ENCODE peak calls at places on chromosomes 13 and 19, in seven cellular contexts. One of them, this sample, is unnamed.

GRCh38 chr13:31901985-31902384 is 129.6 kb upstream of the FRY start:
- DNase-seq in PC-3: no peak
- DNase-seq in IMR-90: no peak
- DNase-seq in PC-9: no peak
- DNase-seq in NCI-H1417 treated with DMSO at 0.1 percent for 48 hours: no peak
- DNase-seq in NCI-H524 treated with DMSO at 0.1 percent for 48 hours: no peak
- DNase-seq in fibroblast of mammary gland: no peak
- DNase-seq in this sample: no peak

GRCh38 chr19:35868172-35868822 is at the start of gene APLP1:
- DNase-seq in PC-9: peak; percentile 69
- DNase-seq in NCI-H524 treated with DMSO at 0.1 percent for 48 hours: no peak
- DNase-seq in fibroblast of mammary gland: no peak
- DNase-seq in IMR-90: no peak
- DNase-seq in NCI-H1417 treated with DMSO at 0.1 percent for 48 hours: no peak
- DNase-seq in PC-3: peak; percentile 54
- DNase-seq in this sample: no peak

GRCh38 chr19:6610934-6611370 is 20.0 kb upstream of the CD70 start:
- DNase-seq in NCI-H524 treated with DMSO at 0.1 percent for 48 hours: no peak
- DNase-seq in IMR-90: peak; percentile 49
- DNase-seq in PC-9: no peak
- DNase-seq in PC-3: peak; percentile 98
- DNase-seq in NCI-H1417 treated with DMSO at 0.1 percent for 48 hours: no peak
- DNase-seq in fibroblast of mammary gland: peak; percentile 98
- DNase-seq in this sample: peak; percentile 22

GRCh38 chr13:110874508-110874960 is 40.3 kb downstream of the ANKRD10 start:
- DNase-seq in PC-3: peak; percentile 70
- DNase-seq in NCI-H1417 treated with DMSO at 0.1 percent for 48 hours: no peak
- DNase-seq in PC-9: peak; percentile 79
- DNase-seq in IMR-90: peak; percentile 46
- DNase-seq in NCI-H524 treated with DMSO at 0.1 percent for 48 hours: no peak
- DNase-seq in fibroblast of mammary gland: peak; percentile 58
- DNase-seq in this sample: no peak

GRCh38 chr19:2084993-2085720 is 11.0 kb downstream of the MOB3A start:
- DNase-seq in IMR-90: no peak
- DNase-seq in NCI-H524 treated with DMSO at 0.1 percent for 48 hours: no peak
- DNase-seq in fibroblast of mammary gland: peak; percentile 50
- DNase-seq in PC-3: peak; percentile 59
- DNase-seq in PC-9: no peak
- DNase-seq in NCI-H1417 treated with DMSO at 0.1 percent for 48 hours: no peak
- DNase-seq in this sample: no peak

GRCh38 chr13:27359203-27359821 is 65.1 kb upstream of the GTF3A start:
- DNase-seq in NCI-H524 treated with DMSO at 0.1 percent for 48 hours: peak; percentile 36
- DNase-seq in NCI-H1417 treated with DMSO at 0.1 percent for 48 hours: no peak
- DNase-seq in PC-9: peak; percentile 61
- DNase-seq in fibroblast of mammary gland: peak; percentile 62
- DNase-seq in IMR-90: peak; percentile 73
- DNase-seq in PC-3: peak; percentile 75
- DNase-seq in this sample: no peak

GRCh38 chr13:73138276-73138950 is 79.6 kb downstream of the KLF5 start:
- DNase-seq in PC-3: peak; percentile 83
- DNase-seq in NCI-H1417 treated with DMSO at 0.1 percent for 48 hours: no peak
- DNase-seq in fibroblast of mammary gland: peak; percentile 23
- DNase-seq in IMR-90: peak; percentile 76
- DNase-seq in NCI-H524 treated with DMSO at 0.1 percent for 48 hours: no peak
- DNase-seq in PC-9: peak; percentile 63
- DNase-seq in this sample: no peak

GRCh38 chr19:55352746-55353145 is 1.8 kb downstream of the COX6B2 start:
- DNase-seq in PC-9: no peak
- DNase-seq in fibroblast of mammary gland: no peak
- DNase-seq in NCI-H524 treated with DMSO at 0.1 percent for 48 hours: no peak
- DNase-seq in PC-3: no peak
- DNase-seq in NCI-H1417 treated with DMSO at 0.1 percent for 48 hours: no peak
- DNase-seq in IMR-90: no peak
- DNase-seq in this sample: no peak

GRCh38 chr13:95704510-95704909 is 27.6 kb downstream of the DNAJC3 start:
- DNase-seq in NCI-H1417 treated with DMSO at 0.1 percent for 48 hours: no peak
- DNase-seq in PC-3: peak; percentile 29
- DNase-seq in PC-9: no peak
- DNase-seq in fibroblast of mammary gland: peak; percentile 23
- DNase-seq in IMR-90: no peak
- DNase-seq in NCI-H524 treated with DMSO at 0.1 percent for 48 hours: no peak
- DNase-seq in this sample: no peak

GRCh38 chr19:726993-727956 is 18.5 kb downstream of the PALM start:
- DNase-seq in NCI-H1417 treated with DMSO at 0.1 percent for 48 hours: no peak
- DNase-seq in NCI-H524 treated with DMSO at 0.1 percent for 48 hours: no peak
- DNase-seq in PC-3: no peak
- DNase-seq in PC-9: no peak
- DNase-seq in IMR-90: no peak
- DNase-seq in fibroblast of mammary gland: no peak
- DNase-seq in this sample: no peak

GRCh38 chr19:1065606-1066109 is 1.3 kb upstream of the ARHGAP45 start:
- DNase-seq in fibroblast of mammary gland: no peak
- DNase-seq in IMR-90: no peak
- DNase-seq in NCI-H1417 treated with DMSO at 0.1 percent for 48 hours: no peak
- DNase-seq in NCI-H524 treated with DMSO at 0.1 percent for 48 hours: no peak
- DNase-seq in PC-9: peak; percentile 71
- DNase-seq in PC-3: peak; percentile 72
- DNase-seq in this sample: no peak

GRCh38 chr19:3304871-3305423 is 61.4 kb upstream of the NFIC start:
- DNase-seq in NCI-H1417 treated with DMSO at 0.1 percent for 48 hours: no peak
- DNase-seq in PC-3: peak; percentile 77
- DNase-seq in IMR-90: peak; percentile 41
- DNase-seq in NCI-H524 treated with DMSO at 0.1 percent for 48 hours: no peak
- DNase-seq in fibroblast of mammary gland: peak; percentile 72
- DNase-seq in PC-9: peak; percentile 64
- DNase-seq in this sample: no peak

GRCh38 chr13:57629391-57629804 is 2.1 kb upstream of the PCDH17 start:
- DNase-seq in PC-9: no peak
- DNase-seq in PC-3: no peak
- DNase-seq in NCI-H1417 treated with DMSO at 0.1 percent for 48 hours: no peak
- DNase-seq in fibroblast of mammary gland: no peak
- DNase-seq in IMR-90: no peak
- DNase-seq in NCI-H524 treated with DMSO at 0.1 percent for 48 hours: no peak
- DNase-seq in this sample: no peak

GRCh38 chr13:110957181-110957884 is 42.5 kb upstream of the ANKRD10 start:
- DNase-seq in PC-3: peak; percentile 24
- DNase-seq in IMR-90: peak; percentile 16
- DNase-seq in NCI-H1417 treated with DMSO at 0.1 percent for 48 hours: no peak
- DNase-seq in NCI-H524 treated with DMSO at 0.1 percent for 48 hours: no peak
- DNase-seq in fibroblast of mammary gland: peak; percentile 33
- DNase-seq in PC-9: no peak
- DNase-seq in this sample: no peak